ENCODE peak calls at places on chromosomes 3 and 15, in eight cellular contexts. V is NCI-H2081, K is keratinocyte, Z is heart right ventricle, D is anterior cingulate cortex, W is iris pigment epithelial cell, I is AG09309, Q is glutamatergic neuron. A is an unnamed sample.

GRCh38 chr3:8443829-8444791 is 57.5 kb upstream of the LMCD1 start:
- DNase-seq in V (peak; percentile 90), D (peak; percentile 11), Q (peak; percentile 46), Z (peak; percentile 71), I (peak; percentile 98), K (no peak), W (peak; percentile 100), A (peak; percentile 36)

GRCh38 chr3:186365202-186365974 is 3.4 kb upstream of the DGKG start:
- DNase-seq in Q (no peak), K (no peak), D (peak; percentile 45), Z (peak; percentile 42), W (no peak), V (no peak), I (no peak), A (peak; percentile 4)

GRCh38 chr15:60912984-60913697 is 316.0 kb downstream of the RORA start:
- DNase-seq in D (no peak), Q (no peak), Z (no peak), W (no peak), I (no peak), V (no peak), K (no peak), A (no peak)

GRCh38 chr15:70853270-70853854 is 595 bp downstream of the LARP6 start:
- DNase-seq in Q (peak; percentile 40), W (peak; percentile 84), I (no peak), Z (peak; percentile 39), V (no peak), D (no peak), K (no peak), A (no peak)

GRCh38 chr3:81394656-81395055 is 366.8 kb downstream of the GBE1 start:
- DNase-seq in K (no peak), Z (no peak), I (no peak), W (no peak), Q (no peak), V (no peak), D (no peak), A (no peak)

GRCh38 chr15:100083572-100083971 is 258.2 kb downstream of the ADAMTS17 start:
- DNase-seq in Q (no peak), V (no peak), D (no peak), I (no peak), W (no peak), K (no peak), Z (peak; percentile 30), A (no peak)

GRCh38 chr3:56633201-56633600 is 49.9 kb downstream of the TASOR start:
- DNase-seq in W (no peak), I (no peak), Q (no peak), V (no peak), D (no peak), Z (no peak), K (no peak), A (no peak)

GRCh38 chr3:23712656-23713559 is 92.8 kb upstream of the UBE2E1 start:
- DNase-seq in K (no peak), Q (peak; percentile 66), W (peak; percentile 79), D (peak; percentile 7), I (peak; percentile 89), V (peak; percentile 47), Z (no peak), A (no peak)

GRCh38 chr3:122973893-122974615 is 53.5 kb downstream of the SEMA5B start:
- DNase-seq in Z (no peak), W (no peak), V (no peak), D (peak; percentile 32), K (no peak), I (no peak), Q (peak; percentile 75), A (peak; percentile 7)

GRCh38 chr15:75350601-75351331 is 3.9 kb downstream of the NEIL1 start:
- DNase-seq in W (no peak), I (no peak), V (no peak), Z (no peak), Q (no peak), K (no peak), D (no peak), A (no peak)

GRCh38 chr15:91589360-91589759 is 264.1 kb upstream of the SLCO3A1 start:
- DNase-seq in I (no peak), Z (no peak), D (no peak), K (no peak), Q (no peak), W (no peak), V (no peak), A (no peak)

GRCh38 chr3:67329358-67329757 is 325.1 kb downstream of the SUCLG2 start:
- DNase-seq in W (no peak), K (no peak), Z (no peak), D (no peak), I (no peak), Q (no peak), V (no peak), A (no peak)

GRCh38 chr3:168989396-168989795 is 674.1 kb downstream of the MECOM start:
- DNase-seq in Q (no peak), W (peak; percentile 11), Z (no peak), V (no peak), K (peak; percentile 35), I (no peak), D (no peak), A (no peak)

GRCh38 chr15:74869726-74870407 is 3.3 kb downstream of the SCAMP2 start:
- DNase-seq in I (no peak), K (no peak), D (peak; percentile 47), Z (peak; percentile 59), Q (no peak), W (no peak), V (no peak), A (no peak)

GRCh38 chr3:17304969-17305368 is 420.2 kb downstream of the PLCL2 start:
- DNase-seq in Z (no peak), Q (no peak), K (no peak), I (no peak), W (no peak), D (no peak), V (no peak), A (no peak)

GRCh38 chr15:68054658-68055223 is 626 bp downstream of the PIAS1 start:
- DNase-seq in Z (peak; percentile 60), W (peak; percentile 27), D (no peak), V (peak; percentile 72), K (no peak), Q (peak; percentile 92), I (no peak), A (peak; percentile 56)

GRCh38 chr15:58471341-58471740 is 39.5 kb downstream of the LIPC start:
- DNase-seq in Z (no peak), V (no peak), I (no peak), W (no peak), D (no peak), K (no peak), Q (no peak), A (no peak)

GRCh38 chr3:46191730-46192129 is 16.4 kb downstream of the CCR1 start:
- DNase-seq in I (no peak), K (no peak), V (no peak), D (no peak), W (no peak), Q (no peak), Z (no peak), A (no peak)

GRCh38 chr15:81941479-81941878 is 104.3 kb downstream of the MEX3B start:
- DNase-seq in V (peak; percentile 94), D (no peak), I (no peak), Q (no peak), W (no peak), Z (no peak), K (no peak), A (no peak)

GRCh38 chr3:37492977-37493471 is 318.6 kb upstream of the LRRFIP2 start:
- DNase-seq in D (no peak), Q (no peak), W (peak; percentile 14), Z (no peak), K (no peak), I (no peak), V (peak; percentile 75), A (no peak)

GRCh38 chr15:76916369-76916768 is 11.2 kb upstream of the SCAPER start:
- DNase-seq in Q (no peak), Z (no peak), K (no peak), D (peak; percentile 9), V (no peak), W (no peak), I (no peak), A (no peak)

GRCh38 chr3:24288538-24289236 is 206.0 kb downstream of the THRB start:
- DNase-seq in Z (peak; percentile 21), V (no peak), W (no peak), Q (no peak), I (no peak), D (peak; percentile 77), K (no peak), A (no peak)

GRCh38 chr15:45449878-45450277 is 71.5 kb upstream of the GATM start:
- DNase-seq in V (no peak), Q (no peak), W (no peak), I (no peak), K (no peak), D (no peak), Z (no peak), A (no peak)

GRCh38 chr3:131454501-131454900 is 48.3 kb downstream of the MRPL3 start:
- DNase-seq in I (peak; percentile 14), Z (no peak), Q (no peak), K (no peak), D (no peak), W (peak; percentile 74), V (no peak), A (no peak)

GRCh38 chr3:129305592-129306091 is 27.0 kb downstream of the HMCES start:
- DNase-seq in I (peak; percentile 57), D (peak; percentile 41), V (peak; percentile 27), W (peak; percentile 94), Z (peak; percentile 79), Q (peak; percentile 85), K (no peak), A (peak; percentile 34)

GRCh38 chr3:36843065-36844051 is 79.0 kb upstream of the DCLK3 start:
- DNase-seq in D (no peak), Q (peak; percentile 80), I (no peak), V (peak; percentile 41), Z (no peak), K (no peak), W (peak; percentile 63), A (no peak)

GRCh38 chr15:60535743-60536142 is 56.8 kb upstream of the ICE2 start:
- DNase-seq in Z (no peak), V (no peak), I (no peak), W (peak; percentile 62), D (no peak), Q (no peak), K (no peak), A (no peak)

GRCh38 chr15:94282269-94283250 is 51.2 kb downstream of the MCTP2 start:
- DNase-seq in V (no peak), D (no peak), Q (no peak), I (no peak), W (peak; percentile 8), K (no peak), Z (no peak), A (peak; percentile 26)

GRCh38 chr3:170695486-170696069 is 109.7 kb upstream of the SLC7A14 start:
- DNase-seq in V (peak; percentile 96), Z (no peak), Q (no peak), W (peak; percentile 34), D (no peak), K (no peak), I (no peak), A (no peak)

GRCh38 chr3:15724446-15724845 is 73.3 kb downstream of the ANKRD28 start:
- DNase-seq in D (no peak), Z (no peak), V (no peak), Q (no peak), I (no peak), W (no peak), K (no peak), A (no peak)

GRCh38 chr3:136070953-136071949 is 105.7 kb downstream of the PPP2R3A start:
- DNase-seq in I (no peak), D (no peak), W (peak; percentile 36), Q (no peak), K (no peak), V (peak; percentile 36), Z (no peak), A (no peak)

GRCh38 chr15:67998599-67999122 is 55.5 kb upstream of the PIAS1 start:
- DNase-seq in V (peak; percentile 4), K (peak; percentile 53), I (peak; percentile 31), Q (no peak), D (no peak), W (peak; percentile 89), Z (peak; percentile 17), A (no peak)

GRCh38 chr3:62100233-62100989 is 272.9 kb downstream of the FEZF2 start:
- DNase-seq in W (no peak), I (no peak), K (no peak), Z (no peak), V (no peak), Q (no peak), D (no peak), A (no peak)

GRCh38 chr15:42736178-42736792 is 643 bp downstream of the CDAN1 start:
- DNase-seq in K (no peak), I (no peak), Z (peak; percentile 50), Q (no peak), D (no peak), W (peak; percentile 12), V (no peak), A (no peak)

A was measured in caudate nucleus.